ENCODE peak calls at places on chromosomes 13 and 19, in five cellular contexts. I, Z, W, L and M are unnamed samples.

GRCh38 chr13:28494537-28494860 is 429 bp downstream of the FLT1 start:
- DNase-seq in I (no peak), Z (no peak), W (no peak), L (no peak), M (no peak)

GRCh38 chr19:2288010-2288742 is 6.2 kb upstream of the PEAK3 start:
- DNase-seq in I (no peak), Z (no peak), W (no peak), L (no peak), M (no peak)

GRCh38 chr19:56740478-56740877 is 68.9 kb upstream of the ZNF835 start:
- DNase-seq in I (no peak), Z (no peak), W (no peak), L (no peak), M (no peak)

GRCh38 chr19:38721977-38722773 is 22.1 kb downstream of the CAPN12 start:
- DNase-seq in I (no peak), Z (no peak), W (no peak), L (no peak), M (no peak)

GRCh38 chr13:34667356-34668218 is 274.5 kb upstream of the NBEA start:
- DNase-seq in I (no peak), Z (no peak), W (no peak), L (no peak), M (no peak)

GRCh38 chr19:55677572-55678028 is 2.6 kb downstream of the EPN1 start:
- DNase-seq in I (no peak), Z (no peak), W (no peak), L (no peak), M (no peak)

GRCh38 chr13:23902975-23903905 is 5.9 kb upstream of the C1QTNF9B start:
- DNase-seq in I (no peak), Z (no peak), W (no peak), L (no peak), M (no peak)

GRCh38 chr19:5795382-5795919 is 4.5 kb upstream of the DUS3L start:
- DNase-seq in I (no peak), Z (no peak), W (no peak), L (no peak), M (no peak)

GRCh38 chr13:45879666-45880065 is 28.1 kb upstream of the SIAH3 start:
- DNase-seq in I (no peak), Z (no peak), W (no peak), L (no peak), M (no peak)

GRCh38 chr13:32426981-32427851 is 714 bp downstream of the N4BP2L1 start:
- DNase-seq in I (peak), Z (no peak), W (peak), L (no peak), M (peak)

GRCh38 chr19:1133471-1133929 is 29.7 kb downstream of the GPX4 start:
- DNase-seq in I (peak), Z (peak), W (no peak), L (no peak), M (no peak)

GRCh38 chr19:55474269-55475265 is 1.9 kb upstream of the ZNF628 start:
- DNase-seq in I (no peak), Z (no peak), W (no peak), L (no peak), M (no peak)

GRCh38 chr19:57587529-57587928 is 3.6 kb downstream of the ZIK1 start:
- DNase-seq in I (no peak), Z (no peak), W (no peak), L (no peak), M (no peak)

GRCh38 chr13:96700657-96701056 is 293.6 kb downstream of the OXGR1 start:
- DNase-seq in I (no peak), Z (no peak), W (no peak), L (no peak), M (no peak)

GRCh38 chr19:35955881-35956634 is 19.9 kb downstream of the LRFN3 start:
- DNase-seq in I (no peak), Z (no peak), W (no peak), L (no peak), M (no peak)